ENCODE peak calls at places on chromosomes 2 and 18, in seven cellular contexts. Z is colonic mucosa, L is tibial artery, O is psoas muscle, P is fibroblast of lung, U is DND-41, V is lower lobe of right lung. Q is an unnamed sample. For H3K4me1, the result is how much of the 10 kb centered on the place peaks cover.

GRCh38 chr18:79962835-79963657 is 1.4 kb upstream of the HSBP1L1 start:
- DNase-seq in Z (peak), V (no peak), L (no peak), U (no peak), O (no peak), P (no peak), Q (no peak)

GRCh38 chr18:46628206-46628605 is 28.8 kb downstream of the LOXHD1 start:
- DNase-seq in U (no peak), V (no peak), Z (no peak), P (no peak), L (no peak), O (no peak), Q (no peak)

GRCh38 chr2:113150258-113150601 is 22.8 kb downstream of the IL1RN start:
- DNase-seq in U (no peak), O (no peak), Z (no peak), P (no peak), V (no peak), L (no peak), Q (no peak)

GRCh38 chr2:36355157-36355889 is at the start of gene CRIM1:
- DNase-seq in L (peak), Z (peak), P (peak), O (peak), U (no peak), V (peak), Q (peak)

GRCh38 chr2:239381709-239382134 is 19.1 kb downstream of the HDAC4 start:
- DNase-seq in V (peak), Z (no peak), P (no peak), O (no peak), U (no peak), L (peak), Q (peak)

GRCh38 chr2:110116033-110116710 is 550 bp upstream of the MALL start:
- DNase-seq in U (no peak), O (peak), V (peak), Z (peak), L (peak), P (peak), Q (no peak)

GRCh38 chr2:142180820-142181533 is 50.2 kb upstream of the LRP1B start:
- DNase-seq in Z (no peak), P (peak), O (no peak), V (no peak), L (no peak), U (peak), Q (peak)

GRCh38 chr2:226652388-226652787 is 147.2 kb downstream of the IRS1 start:
- DNase-seq in O (no peak), Z (no peak), U (no peak), V (no peak), P (peak), L (no peak), Q (no peak)

GRCh38 chr2:224882291-224883171 is 159.7 kb downstream of the DOCK10 start:
- DNase-seq in O (no peak), P (peak), V (no peak), Z (no peak), U (no peak), L (no peak), Q (no peak)

GRCh38 chr2:102139851-102140250 is 2.7 kb upstream of the IL1R1 start:
- DNase-seq in P (peak), U (no peak), Z (no peak), L (no peak), V (no peak), O (no peak), Q (no peak)

GRCh38 chr2:160308915-160309314 is 108.8 kb upstream of the ITGB6 start:
- DNase-seq in P (no peak), L (no peak), U (no peak), Z (no peak), V (no peak), O (no peak), Q (no peak)

GRCh38 chr2:178279142-178279541 is 84.8 kb downstream of the OSBPL6 start:
- DNase-seq in Z (no peak), U (no peak), V (no peak), P (peak), O (no peak), L (no peak), Q (no peak)

GRCh38 chr2:42567806-42568429 is 514 bp upstream of the MTA3 start:
- DNase-seq in V (peak), Z (peak), L (peak), O (peak), U (peak), P (peak), Q (peak)

GRCh38 chr18:65901522-65901921 is 150.7 kb downstream of the CDH7 start:
- DNase-seq in O (no peak), U (no peak), V (no peak), P (no peak), Z (no peak), L (no peak), Q (no peak)

GRCh38 chr18:52888014-52888413 is 548.0 kb downstream of the DCC start:
- DNase-seq in V (no peak), L (no peak), O (no peak), Z (no peak), P (no peak), U (no peak), Q (no peak)

GRCh38 chr2:113755690-113756063 is 765 bp downstream of the SLC35F5 start:
- DNase-seq in U (no peak), P (peak), V (no peak), O (no peak), Z (peak), L (no peak), Q (no peak)

GRCh38 chr2:219747637-219748036 is 120.2 kb downstream of the SLC4A3 start:
- DNase-seq in U (no peak), P (no peak), V (no peak), O (no peak), L (no peak), Z (no peak), Q (no peak)

GRCh38 chr2:219748673-219749570 is 121.5 kb downstream of the SLC4A3 start:
- DNase-seq in L (no peak), O (no peak), V (no peak), Z (no peak), U (no peak), P (no peak), Q (no peak)

GRCh38 chr2:219743548-219743947 is 116.1 kb downstream of the SLC4A3 start:
- DNase-seq in Z (no peak), L (no peak), U (no peak), O (no peak), V (no peak), P (no peak), Q (no peak)

GRCh38 chr2:219739866-219740440 is 112.5 kb downstream of the SLC4A3 start:
- DNase-seq in V (no peak), O (no peak), U (no peak), L (no peak), P (no peak), Z (no peak), Q (no peak)

DNA sequence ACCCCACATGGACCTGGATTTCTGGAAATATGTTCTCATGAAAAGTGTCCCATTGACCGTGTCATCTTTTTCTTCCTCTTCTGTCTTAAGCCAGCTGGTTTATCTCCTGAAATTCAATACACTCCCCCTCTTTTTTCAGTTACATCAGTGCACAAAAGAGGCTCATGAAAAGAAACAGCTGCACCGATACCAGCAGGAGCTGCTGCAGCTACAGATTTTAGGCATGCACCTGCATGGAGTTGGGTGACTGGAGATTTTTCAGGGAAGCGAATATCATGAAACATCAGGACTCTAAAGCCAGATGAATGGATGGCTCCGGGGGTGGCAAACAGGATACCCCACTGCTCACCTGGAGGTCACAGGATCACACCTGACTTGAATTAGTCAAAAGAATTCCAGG is 117.3 kb downstream of the SLC4A3 start:
- DNase-seq in P (no peak), V (no peak), L (no peak), U (no peak), O (no peak), Z (no peak), Q (no peak)
- TF ChIP-seq CTCF in P (no peak), V (no peak), L (no peak), U (no peak), O (no peak), Z (no peak), Q (no peak)

GRCh38 chr2:201923436-201923975 is 110.1 kb upstream of the FZD7 start:
- DNase-seq in Z (no peak), L (no peak), U (no peak), O (no peak), P (no peak), V (no peak), Q (no peak)

GRCh38 chr2:201916565-201916964 is 110.2 kb downstream of the CDK15 start:
- DNase-seq in O (no peak), Z (no peak), U (no peak), V (no peak), P (no peak), L (no peak), Q (no peak)

GRCh38 chr2:201923991-201924390 is 109.7 kb upstream of the FZD7 start:
- DNase-seq in V (no peak), L (no peak), U (no peak), Z (no peak), O (no peak), P (no peak), Q (no peak)

GRCh38 chr2:201915446-201915845 is 109.1 kb downstream of the CDK15 start:
- DNase-seq in V (no peak), O (no peak), Z (no peak), L (no peak), U (no peak), P (no peak), Q (no peak)

DNA sequence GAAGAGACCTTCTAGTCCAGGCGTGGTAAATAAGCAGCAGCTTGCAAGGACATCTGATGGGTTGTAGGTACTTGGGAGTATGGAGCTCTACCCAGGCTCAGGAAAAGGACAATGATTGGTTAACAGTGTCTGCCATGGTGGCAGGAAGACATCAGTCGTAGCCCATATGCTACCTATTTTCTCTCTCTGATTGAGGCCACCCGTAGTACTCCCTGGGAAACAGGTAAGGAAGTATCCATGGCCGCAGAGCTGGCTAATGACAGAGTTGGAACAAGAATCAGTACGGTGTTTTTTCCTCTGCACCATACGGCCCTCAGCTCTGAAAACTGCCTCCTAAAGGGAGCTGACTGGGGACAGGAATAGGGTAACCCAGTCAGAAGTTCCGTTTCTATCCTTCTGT is 112.6 kb downstream of the CDK15 start:
- DNase-seq in L (no peak), Z (no peak), P (no peak), U (no peak), O (no peak), V (no peak), Q (no peak)
- H3K4me1 ChIP-seq in L (under half), Z (under half), P (under half), U (under half), O (under half), V (under half), Q (under half)

DNA sequence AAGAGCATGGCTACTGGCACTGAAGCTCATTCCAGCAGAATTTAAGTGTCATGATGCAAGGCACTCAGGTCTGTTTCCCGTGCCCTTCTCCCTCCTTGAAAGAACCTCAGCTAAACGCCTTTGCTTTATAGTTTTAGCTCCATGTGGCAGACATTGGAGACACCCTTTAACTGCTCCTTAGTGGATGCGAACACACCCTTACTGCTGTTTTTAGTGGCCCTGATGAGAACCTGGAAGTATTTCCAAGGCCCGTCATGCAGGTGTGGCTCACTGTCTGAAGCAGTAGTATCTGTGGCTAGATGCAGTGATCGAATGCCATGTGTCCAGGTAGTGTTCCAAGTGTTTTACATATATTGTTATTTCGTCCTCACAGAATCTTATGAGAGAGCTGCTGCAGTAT is 28.3 kb downstream of the KIF5C start:
- DNase-seq in V (no peak), U (no peak), O (no peak), Z (no peak), L (no peak), P (no peak), Q (no peak)
- H3K4me3 ChIP-seq in V (no peak), U (no peak), O (no peak), Z (no peak), L (no peak), P (no peak), Q (no peak)

GRCh38 chr18:48769006-48769646 is 181.6 kb downstream of the SMAD7 start:
- DNase-seq in Z (no peak), V (no peak), U (no peak), O (peak), L (no peak), P (no peak), Q (no peak)
- TF ChIP-seq CTCF in Z (no peak), V (no peak), U (peak), O (no peak), L (peak), P (peak), Q (no peak)

DNA sequence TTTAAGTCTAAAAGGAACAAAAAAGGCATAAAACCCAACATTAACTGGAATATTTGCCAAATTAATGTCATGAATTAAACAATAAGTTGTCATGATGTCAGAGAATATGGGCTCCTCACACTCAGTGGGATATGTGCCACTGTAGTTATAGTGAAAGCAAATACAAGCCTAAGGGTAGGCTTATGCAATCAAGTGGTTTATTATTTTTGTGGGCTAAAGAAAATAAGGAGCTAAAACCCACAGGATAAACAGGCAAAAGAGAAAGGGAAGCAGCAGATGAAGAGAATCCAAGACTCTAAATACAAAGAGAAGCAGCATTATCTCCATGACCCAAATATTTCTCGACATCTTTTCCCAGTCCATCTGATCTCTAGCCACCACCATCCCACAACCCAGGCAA is 17.5 kb downstream of the YWHAQ start:
- DNase-seq in V (no peak), Z (no peak), L (no peak), U (no peak), O (no peak), P (peak), Q (no peak)
- H3K4me1 ChIP-seq in V (half or more), Z (under half), L (under half), U (under half), O (half or more), P (under half), Q (half or more)

GRCh38 chr2:147636238-147636887 is 208.5 kb upstream of the ACVR2A start:
- DNase-seq in V (no peak), L (no peak), U (no peak), Z (no peak), P (peak), O (no peak), Q (peak)
- H3K4me3 ChIP-seq in V (no peak), L (no peak), U (no peak), Z (no peak), P (no peak), O (no peak), Q (no peak)

Q was measured in body of pancreas.